ENCODE peak calls at places on chromosomes 13 and 19, in seven cellular contexts. I is neuronal stem cell, J is mesendoderm, Q is IMR-90, A is H1, Z is trophoblast cell, G is mesenchymal stem cell. K is an unnamed sample.

GRCh38 chr19:4164262-4164661 is 10.8 kb downstream of the CREB3L3 start:
- DNase-seq in J (no peak), G (no peak), A (no peak), Q (no peak), Z (peak), I (no peak), K (no peak)

GRCh38 chr13:44951184-44951583 is 38.1 kb downstream of the NUFIP1 start:
- DNase-seq in A (no peak), I (no peak), Q (peak), G (no peak), Z (no peak), J (no peak), K (no peak)

GRCh38 chr19:35206379-35206778 is 22.2 kb downstream of the FAM187B start:
- DNase-seq in Q (no peak), Z (no peak), A (peak), I (no peak), G (no peak), J (no peak), K (no peak)

GRCh38 chr13:30329009-30329585 is 21.7 kb upstream of the KATNAL1 start:
- DNase-seq in G (no peak), J (no peak), I (no peak), Q (no peak), Z (no peak), A (no peak), K (no peak)

GRCh38 chr13:102598061-102598460 is 1.3 kb downstream of the TPP2 start:
- DNase-seq in A (no peak), G (peak), J (peak), Q (peak), Z (no peak), I (no peak), K (no peak)

GRCh38 chr13:107518292-107518691 is 697.0 kb downstream of the LIG4 start:
- DNase-seq in J (no peak), A (no peak), G (peak), I (no peak), Z (no peak), Q (peak), K (no peak)

GRCh38 chr19:55316646-55317045 is 8.5 kb downstream of the TMEM150B start:
- DNase-seq in A (no peak), Z (no peak), Q (no peak), J (no peak), G (no peak), I (no peak), K (peak)

GRCh38 chr19:30701178-30701577 is 329.0 kb downstream of the ZNF536 start:
- DNase-seq in Q (no peak), I (no peak), A (no peak), J (no peak), Z (no peak), G (no peak), K (no peak)

GRCh38 chr19:33292595-33293254 is 9.6 kb downstream of the CEBPA start:
- DNase-seq in A (no peak), Z (no peak), Q (no peak), J (no peak), I (no peak), G (no peak), K (no peak)

GRCh38 chr19:30170495-30171137 is 201.6 kb upstream of the ZNF536 start:
- DNase-seq in A (no peak), G (no peak), I (no peak), Q (no peak), Z (no peak), J (no peak), K (no peak)

GRCh38 chr19:48696353-48697010 is 711 bp downstream of the FUT2 start:
- DNase-seq in Q (no peak), Z (no peak), G (peak), A (peak), J (peak), I (no peak), K (peak)

GRCh38 chr13:95235944-95236343 is 65.3 kb downstream of the ABCC4 start:
- DNase-seq in J (no peak), Q (no peak), G (no peak), A (no peak), I (no peak), Z (no peak), K (no peak)

GRCh38 chr19:34260771-34261173 is 6.4 kb downstream of the GARRE1 start:
- DNase-seq in A (no peak), Q (peak), J (peak), I (no peak), Z (no peak), G (no peak), K (peak)

GRCh38 chr13:80118099-80118498 is 222.8 kb downstream of the SPRY2 start:
- DNase-seq in G (no peak), Q (no peak), Z (no peak), J (no peak), A (no peak), I (no peak), K (no peak)

GRCh38 chr19:11286312-11286974 is 9.5 kb upstream of the TSPAN16 start:
- DNase-seq in J (no peak), Z (no peak), Q (peak), A (no peak), I (no peak), G (no peak), K (no peak)
- H3K18ac ChIP-seq in J (no peak), Z (no peak), Q (peak), A (no peak), I (no peak), G (no peak), K (no peak)

DNA sequence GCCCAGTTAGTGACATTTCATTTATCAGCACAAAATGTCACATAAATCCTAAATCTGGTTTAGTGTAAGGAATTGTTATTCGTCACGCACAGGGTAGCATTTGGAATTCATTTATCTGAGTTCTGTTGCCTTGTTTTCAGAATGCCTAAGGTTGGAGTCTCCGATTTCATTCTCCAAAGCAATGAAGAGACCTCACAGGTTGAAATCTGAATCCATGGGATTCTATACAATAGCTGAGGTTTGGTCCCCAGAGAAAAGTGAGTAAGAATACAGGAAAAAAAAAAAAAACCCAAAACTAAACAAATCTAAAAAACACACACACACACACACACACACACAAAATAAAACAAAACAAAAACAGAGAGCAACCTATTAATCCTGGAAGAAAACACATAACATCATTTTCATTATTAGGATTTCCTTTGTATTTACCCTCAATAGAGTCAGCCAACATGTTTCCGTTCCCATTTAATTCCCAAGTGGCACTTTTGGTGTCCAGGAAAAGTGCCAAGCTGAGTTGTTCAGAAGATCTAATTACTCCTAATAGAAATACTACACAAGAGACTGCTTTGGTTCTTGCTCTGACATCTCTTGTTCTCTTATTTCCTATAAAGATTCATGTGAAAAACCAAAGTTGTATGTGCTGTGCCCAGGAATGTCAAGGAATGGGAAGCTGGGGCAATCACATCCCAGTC is 36.2 kb upstream of the LRCH1 start:
- DNase-seq in I (no peak), A (no peak), G (no peak), Q (no peak), J (no peak), Z (no peak), K (no peak)
- H3K18ac ChIP-seq in I (no peak), A (no peak), G (no peak), Q (no peak), J (no peak), Z (no peak), K (no peak)

DNA sequence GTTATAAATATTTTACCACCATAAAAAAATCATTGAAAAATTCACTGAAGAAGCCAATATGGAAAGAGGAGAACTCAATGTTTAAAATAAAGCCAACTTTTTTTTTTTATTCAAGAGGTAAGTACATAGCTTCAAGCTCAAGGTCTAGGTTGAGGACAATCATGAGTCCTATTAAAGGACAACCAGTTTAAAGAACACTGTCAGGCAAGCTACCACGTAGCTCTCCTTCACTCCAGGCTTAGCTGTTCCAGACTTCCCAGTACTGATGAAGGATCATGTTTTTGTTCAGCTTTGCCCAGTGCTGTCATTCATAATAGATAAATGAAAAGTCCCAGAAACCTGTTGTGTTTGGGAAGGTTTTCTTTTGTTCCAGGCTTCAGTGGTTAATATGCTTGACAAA is 10.0 kb upstream of the MLNR start:
- DNase-seq in Q (no peak), Z (no peak), I (no peak), J (no peak), G (no peak), A (no peak), K (no peak)
- H3K18ac ChIP-seq in Q (no peak), Z (no peak), I (no peak), J (no peak), G (no peak), A (no peak), K (no peak)

DNA sequence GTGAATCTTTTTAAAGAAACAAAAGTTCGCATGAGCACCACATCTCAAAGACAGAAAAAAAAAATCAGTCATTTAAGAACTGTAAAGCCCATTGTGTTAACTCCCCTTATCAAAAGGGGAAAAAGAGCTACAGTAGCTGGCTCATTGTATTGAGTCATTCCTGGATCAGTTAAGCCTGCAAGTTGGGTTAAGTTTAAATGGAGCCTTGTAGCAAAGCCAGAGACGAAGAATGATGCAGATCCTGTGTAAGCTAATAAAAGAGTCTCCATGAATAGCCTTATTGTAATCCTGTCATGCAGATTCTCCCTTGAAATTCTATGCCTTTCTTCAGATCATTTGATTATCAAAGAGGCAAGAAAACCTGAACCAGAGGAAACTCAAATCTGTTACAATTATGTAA is 83.8 kb downstream of the CRYL1 start:
- DNase-seq in A (no peak), G (no peak), I (peak), Z (no peak), J (peak), Q (peak), K (no peak)
- H3K18ac ChIP-seq in A (no peak), G (no peak), I (no peak), Z (no peak), J (no peak), Q (no peak), K (no peak)

GRCh38 chr13:32695602-32696250 is 109.5 kb downstream of the PDS5B start:
- DNase-seq in G (no peak), J (no peak), Q (peak), A (no peak), I (no peak), Z (no peak), K (no peak)
- H3K18ac ChIP-seq in G (no peak), J (no peak), Q (no peak), A (no peak), I (no peak), Z (no peak), K (no peak)